ENCODE peak calls at places on chromosomes 6 and 20, in five cellular contexts. One of them, this sample, is unnamed.

GRCh38 chr6:154865291-154865690 is 129.8 kb upstream of the TIAM2 start:
- DNase-seq in esophagus squamous epithelium: no peak
- DNase-seq in sigmoid colon: no peak
- DNase-seq in body of pancreas: no peak
- DNase-seq in heart left ventricle: no peak
- DNase-seq in this sample: no peak

GRCh38 chr6:67694127-67694526 is 941.0 kb upstream of the ADGRB3 start:
- DNase-seq in heart left ventricle: no peak
- DNase-seq in body of pancreas: no peak
- DNase-seq in sigmoid colon: no peak
- DNase-seq in esophagus squamous epithelium: no peak
- DNase-seq in this sample: no peak

GRCh38 chr6:44104661-44105060 is 22.6 kb downstream of the MRPL14 start:
- DNase-seq in esophagus squamous epithelium: no peak
- DNase-seq in body of pancreas: no peak
- DNase-seq in sigmoid colon: no peak
- DNase-seq in heart left ventricle: no peak
- DNase-seq in this sample: no peak

GRCh38 chr6:109336221-109336955 is 45.9 kb downstream of the CD164 start:
- DNase-seq in heart left ventricle: no peak
- DNase-seq in sigmoid colon: no peak
- DNase-seq in esophagus squamous epithelium: no peak
- DNase-seq in body of pancreas: peak
- DNase-seq in this sample: no peak

GRCh38 chr6:42629845-42630244 is 66.0 kb downstream of the UBR2 start:
- DNase-seq in esophagus squamous epithelium: no peak
- DNase-seq in sigmoid colon: no peak
- DNase-seq in body of pancreas: no peak
- DNase-seq in heart left ventricle: no peak
- DNase-seq in this sample: no peak

GRCh38 chr6:105207524-105208269 is 27.9 kb upstream of the POPDC3 start:
- DNase-seq in esophagus squamous epithelium: no peak
- DNase-seq in sigmoid colon: no peak
- DNase-seq in heart left ventricle: no peak
- DNase-seq in body of pancreas: no peak
- DNase-seq in this sample: no peak

GRCh38 chr20:41509801-41510200 is 108.4 kb downstream of the CHD6 start:
- DNase-seq in sigmoid colon: peak
- DNase-seq in body of pancreas: no peak
- DNase-seq in heart left ventricle: no peak
- DNase-seq in esophagus squamous epithelium: no peak
- DNase-seq in this sample: no peak

GRCh38 chr20:10561302-10561701 is 112.5 kb downstream of the JAG1 start:
- DNase-seq in esophagus squamous epithelium: no peak
- DNase-seq in sigmoid colon: no peak
- DNase-seq in heart left ventricle: no peak
- DNase-seq in body of pancreas: no peak
- DNase-seq in this sample: no peak

GRCh38 chr6:108850669-108851467 is 2.6 kb downstream of the ARMC2 start:
- DNase-seq in body of pancreas: peak
- DNase-seq in sigmoid colon: no peak
- DNase-seq in esophagus squamous epithelium: no peak
- DNase-seq in heart left ventricle: no peak
- DNase-seq in this sample: no peak

GRCh38 chr20:38555395-38555794 is 25.6 kb upstream of the ADIG start:
- DNase-seq in sigmoid colon: no peak
- DNase-seq in body of pancreas: no peak
- DNase-seq in heart left ventricle: no peak
- DNase-seq in esophagus squamous epithelium: no peak
- DNase-seq in this sample: no peak

GRCh38 chr6:80744213-80744612 is 637.7 kb downstream of the BCKDHB start:
- DNase-seq in heart left ventricle: no peak
- DNase-seq in esophagus squamous epithelium: no peak
- DNase-seq in sigmoid colon: no peak
- DNase-seq in body of pancreas: no peak
- DNase-seq in this sample: no peak

DNA sequence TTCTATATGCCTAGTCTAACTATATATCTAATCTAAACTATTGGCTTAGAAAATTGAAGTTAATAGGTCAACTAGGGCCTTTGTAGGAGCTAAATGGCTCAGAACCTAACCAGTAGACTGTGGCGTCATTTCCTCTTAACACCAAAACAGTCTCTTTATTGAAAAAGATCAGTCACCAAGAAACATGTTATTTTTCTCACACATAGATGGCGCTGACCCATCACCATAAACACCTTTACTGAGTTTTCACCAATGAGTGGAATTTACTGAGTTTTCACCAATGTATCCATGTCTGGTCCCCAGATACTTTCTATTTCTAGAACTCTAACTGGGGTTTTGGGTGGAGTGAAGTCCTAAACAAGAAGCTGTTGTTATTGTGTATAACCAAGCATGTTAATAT is 636.0 kb downstream of the BCKDHB start:
- DNase-seq in body of pancreas: no peak
- DNase-seq in heart left ventricle: no peak
- DNase-seq in sigmoid colon: no peak
- DNase-seq in esophagus squamous epithelium: no peak
- DNase-seq in this sample: no peak
- TF ChIP-seq CTCF in body of pancreas: peak
- TF ChIP-seq CTCF in heart left ventricle: peak
- TF ChIP-seq CTCF in sigmoid colon: peak
- TF ChIP-seq CTCF in esophagus squamous epithelium: no peak
- TF ChIP-seq CTCF in this sample: no peak

DNA sequence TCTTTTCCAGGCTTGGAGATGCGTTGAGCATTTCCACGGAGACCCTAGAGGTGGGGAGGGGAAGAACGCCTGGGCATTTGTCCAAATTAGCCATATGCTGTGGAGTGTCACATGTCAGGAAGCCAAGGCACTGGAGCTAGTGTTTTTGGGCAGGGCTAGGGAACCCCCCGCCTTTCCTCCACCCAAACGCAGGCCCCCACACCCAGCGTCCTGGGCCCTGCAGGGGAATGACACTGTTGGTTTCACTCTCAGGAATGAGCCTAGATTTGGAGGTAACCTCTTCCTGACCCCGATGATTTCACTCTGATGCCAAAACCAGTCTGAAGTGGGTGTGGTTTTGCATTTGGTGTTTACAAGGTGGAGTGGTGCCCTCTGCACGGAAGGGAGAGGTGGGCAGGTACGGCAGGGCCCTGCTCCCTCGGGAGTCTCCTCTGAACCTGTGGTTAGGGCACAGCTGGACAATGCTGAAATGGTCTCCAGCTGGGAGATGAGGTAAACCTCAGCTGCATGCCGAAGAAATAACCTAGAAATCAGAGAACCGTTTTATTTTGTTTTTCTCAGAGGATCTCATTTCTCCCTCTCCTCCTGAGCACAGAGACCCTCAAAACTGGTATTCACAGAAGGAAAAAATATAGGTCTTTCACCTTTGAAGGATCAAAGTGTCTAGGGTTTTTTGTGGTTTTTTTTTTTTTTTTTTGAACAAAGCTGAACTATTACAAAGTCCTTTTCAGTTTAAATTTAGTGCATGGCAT is 29.6 kb downstream of the MTHFD1L start:
- DNase-seq in sigmoid colon: peak
- DNase-seq in esophagus squamous epithelium: no peak
- DNase-seq in body of pancreas: no peak
- DNase-seq in heart left ventricle: no peak
- DNase-seq in this sample: no peak
- TF ChIP-seq POLR2A in sigmoid colon: no peak
- TF ChIP-seq POLR2A in esophagus squamous epithelium: no peak
- TF ChIP-seq POLR2A in body of pancreas: no peak
- TF ChIP-seq POLR2A in heart left ventricle: no peak
- TF ChIP-seq POLR2A in this sample: no peak

GRCh38 chr6:26596579-26597388 is at the start of gene ABT1:
- DNase-seq in esophagus squamous epithelium: peak
- DNase-seq in body of pancreas: peak
- DNase-seq in sigmoid colon: peak
- DNase-seq in heart left ventricle: peak
- DNase-seq in this sample: peak

GRCh38 chr6:26595669-26596269 is 984 bp upstream of the ABT1 start:
- DNase-seq in sigmoid colon: peak
- DNase-seq in heart left ventricle: peak
- DNase-seq in esophagus squamous epithelium: no peak
- DNase-seq in body of pancreas: peak
- DNase-seq in this sample: peak

GRCh38 chr6:26594128-26594493 is 2.6 kb upstream of the ABT1 start:
- DNase-seq in esophagus squamous epithelium: no peak
- DNase-seq in sigmoid colon: no peak
- DNase-seq in body of pancreas: no peak
- DNase-seq in heart left ventricle: no peak
- DNase-seq in this sample: no peak

GRCh38 chr6:26593278-26594127 is 3.2 kb upstream of the ABT1 start:
- DNase-seq in sigmoid colon: no peak
- DNase-seq in body of pancreas: no peak
- DNase-seq in heart left ventricle: no peak
- DNase-seq in esophagus squamous epithelium: no peak
- DNase-seq in this sample: no peak

DNA sequence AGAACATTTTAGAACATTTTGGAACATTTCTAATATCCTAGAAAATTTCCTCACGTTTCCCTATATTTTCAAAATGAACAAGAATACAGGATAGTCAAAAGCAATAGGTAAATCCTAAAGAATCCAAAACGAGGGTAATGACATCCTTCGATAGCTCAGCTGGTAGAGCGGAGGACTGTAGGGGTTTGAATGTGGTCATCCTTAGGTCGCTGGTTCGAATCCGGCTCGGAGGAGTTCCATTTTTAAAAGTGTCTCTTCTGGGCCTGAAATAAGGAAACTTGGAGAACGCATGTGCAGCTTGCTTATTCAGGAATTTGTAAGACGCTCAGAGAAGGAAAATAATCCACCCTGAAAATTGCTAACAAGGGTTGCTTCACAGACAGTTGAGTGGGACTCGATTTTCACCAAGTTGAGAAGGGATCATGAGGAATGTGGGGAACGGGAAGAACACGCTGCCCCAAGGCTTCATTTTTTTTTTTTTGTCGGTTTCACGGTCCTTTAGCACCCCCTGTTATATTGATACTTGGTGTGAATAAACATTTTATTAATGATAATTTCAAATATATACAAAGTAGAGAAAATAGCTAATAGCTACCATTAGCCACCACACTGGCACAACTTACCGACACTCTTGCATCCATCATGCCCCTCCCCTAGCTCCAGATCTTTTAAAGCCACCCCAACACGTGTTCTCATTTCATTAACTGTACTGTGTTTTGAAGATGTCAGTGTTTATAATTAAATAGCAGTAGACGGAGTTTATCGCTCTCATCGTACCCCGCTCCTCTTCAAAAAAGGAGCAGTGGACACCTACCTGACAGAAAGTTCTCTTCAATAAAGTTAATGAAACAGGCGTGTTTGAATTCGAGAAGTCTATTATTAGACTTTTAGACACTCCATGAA is 1.8 kb upstream of the ABT1 start:
- DNase-seq in heart left ventricle: no peak
- DNase-seq in body of pancreas: no peak
- DNase-seq in sigmoid colon: no peak
- DNase-seq in esophagus squamous epithelium: no peak
- DNase-seq in this sample: peak
- H3K27ac ChIP-seq in heart left ventricle: peak
- H3K27ac ChIP-seq in body of pancreas: no peak
- H3K27ac ChIP-seq in sigmoid colon: peak
- H3K27ac ChIP-seq in esophagus squamous epithelium: no peak
- H3K27ac ChIP-seq in this sample: peak

GRCh38 chr6:2763345-2763841 is 1.8 kb upstream of the WRNIP1 start:
- DNase-seq in esophagus squamous epithelium: no peak
- DNase-seq in heart left ventricle: peak
- DNase-seq in sigmoid colon: peak
- DNase-seq in body of pancreas: peak
- DNase-seq in this sample: peak

GRCh38 chr6:2764610-2765165 is 505 bp upstream of the WRNIP1 start:
- DNase-seq in sigmoid colon: peak
- DNase-seq in heart left ventricle: peak
- DNase-seq in esophagus squamous epithelium: peak
- DNase-seq in body of pancreas: peak
- DNase-seq in this sample: peak

GRCh38 chr6:2758980-2759379 is 6.2 kb upstream of the WRNIP1 start:
- DNase-seq in body of pancreas: no peak
- DNase-seq in esophagus squamous epithelium: no peak
- DNase-seq in sigmoid colon: no peak
- DNase-seq in heart left ventricle: no peak
- DNase-seq in this sample: no peak

GRCh38 chr6:2763876-2764540 is 1.2 kb upstream of the WRNIP1 start:
- DNase-seq in heart left ventricle: peak
- DNase-seq in esophagus squamous epithelium: no peak
- DNase-seq in body of pancreas: no peak
- DNase-seq in sigmoid colon: peak
- DNase-seq in this sample: no peak

GRCh38 chr6:2760882-2761842 is 4.0 kb upstream of the WRNIP1 start:
- DNase-seq in heart left ventricle: no peak
- DNase-seq in sigmoid colon: no peak
- DNase-seq in esophagus squamous epithelium: no peak
- DNase-seq in body of pancreas: no peak
- DNase-seq in this sample: no peak
- TF ChIP-seq CTCF in heart left ventricle: peak
- TF ChIP-seq CTCF in sigmoid colon: no peak
- TF ChIP-seq CTCF in esophagus squamous epithelium: peak
- TF ChIP-seq CTCF in body of pancreas: peak
- TF ChIP-seq CTCF in this sample: no peak

DNA sequence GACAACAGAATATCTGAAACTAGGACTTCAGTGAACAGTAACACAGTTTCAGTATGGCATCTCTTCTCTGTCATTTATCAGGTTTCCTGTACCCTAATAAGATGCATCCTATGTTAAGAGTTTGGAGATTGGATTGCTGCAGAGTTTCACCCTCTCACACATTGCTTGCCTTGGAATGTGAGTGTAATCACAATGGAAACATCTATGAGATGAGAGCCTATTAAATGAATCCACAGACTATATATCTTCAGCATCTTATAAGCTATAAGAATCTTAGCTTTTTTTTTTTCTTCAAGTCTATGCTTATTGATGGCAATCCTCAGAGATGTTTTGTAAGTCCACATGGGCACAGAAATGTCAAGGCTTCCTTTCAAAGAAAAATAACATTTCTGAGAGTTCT is 292.5 kb downstream of the PRKN start:
- DNase-seq in esophagus squamous epithelium: no peak
- DNase-seq in heart left ventricle: no peak
- DNase-seq in body of pancreas: no peak
- DNase-seq in sigmoid colon: no peak
- DNase-seq in this sample: no peak
- TF ChIP-seq POLR2A in esophagus squamous epithelium: no peak
- TF ChIP-seq POLR2A in heart left ventricle: no peak
- TF ChIP-seq POLR2A in body of pancreas: no peak
- TF ChIP-seq POLR2A in sigmoid colon: no peak
- TF ChIP-seq POLR2A in this sample: no peak

This sample was measured in uterus.